ENCODE peak calls at places on chromosomes 6 and 20, in four cellular contexts. S is tibial artery, N is H1, A is GM23338. W is an unnamed sample.

GRCh38 chr6:143963158-143963919 is 44.7 kb downstream of the PLAGL1 start:
- DNase-seq in N (no peak), S (no peak), A (peak; percentile 56), W (no peak)

GRCh38 chr20:6616421-6616820 is 151.1 kb upstream of the BMP2 start:
- DNase-seq in A (no peak), S (no peak), N (no peak), W (no peak)

GRCh38 chr6:2426561-2427340 is 181.3 kb upstream of the GMDS start:
- DNase-seq in A (no peak), S (no peak), N (no peak), W (no peak)

GRCh38 chr20:57414867-57415592 is 23.8 kb downstream of the RBM38 start:
- DNase-seq in N (no peak), S (no peak), A (no peak), W (no peak)

GRCh38 chr20:10177326-10177725 is 41.3 kb upstream of the SNAP25 start:
- DNase-seq in S (no peak), N (no peak), A (no peak), W (no peak)

GRCh38 chr6:72579865-72580264 is 42.0 kb upstream of the KCNQ5 start:
- DNase-seq in A (no peak), N (no peak), S (no peak), W (no peak)

GRCh38 chr6:81572020-81572419 is 180.5 kb downstream of the TENT5A start:
- DNase-seq in A (no peak), N (no peak), S (no peak), W (no peak)

GRCh38 chr6:137973201-137973600 is 106.1 kb downstream of the TNFAIP3 start:
- DNase-seq in A (no peak), N (no peak), S (no peak), W (no peak)

GRCh38 chr6:137729866-137730629 is 137.0 kb upstream of the TNFAIP3 start:
- DNase-seq in A (no peak), S (no peak), N (no peak), W (no peak)

GRCh38 chr20:32441638-32442037 is 83.5 kb downstream of the ASXL1 start:
- DNase-seq in N (no peak), S (no peak), A (no peak), W (no peak)

GRCh38 chr6:27753668-27754407 is 158.4 kb downstream of the OR2B2 start:
- DNase-seq in A (peak; percentile 94), N (peak; percentile 71), S (peak; percentile 37), W (no peak)

GRCh38 chr20:39112196-39112743 is 150.1 kb downstream of the DHX35 start:
- DNase-seq in S (no peak), N (peak; percentile 73), A (peak; percentile 89), W (peak; percentile 43)

GRCh38 chr6:168862346-168862980 is 391.2 kb downstream of the THBS2 start:
- DNase-seq in N (no peak), S (no peak), A (no peak), W (no peak)

GRCh38 chr6:154805288-154805911 is 72.2 kb downstream of the SCAF8 start:
- DNase-seq in A (peak; percentile 34), N (no peak), S (no peak), W (no peak)

GRCh38 chr20:10565191-10565921 is 108.4 kb downstream of the JAG1 start:
- DNase-seq in N (no peak), S (peak; percentile 59), A (no peak), W (no peak)

GRCh38 chr6:142850653-142851434 is 94.1 kb downstream of the HIVEP2 start:
- DNase-seq in A (no peak), S (no peak), N (no peak), W (no peak)

GRCh38 chr6:70280462-70280861 is 22.4 kb downstream of the COL9A1 start:
- DNase-seq in N (peak; percentile 50), S (no peak), A (peak; percentile 19), W (no peak)

GRCh38 chr6:135535989-135536414 is 38.5 kb upstream of the AHI1 start:
- DNase-seq in A (peak; percentile 83), N (no peak), S (no peak), W (peak; percentile 27)

GRCh38 chr6:87016772-87017171 is 78.1 kb downstream of the CGA start:
- DNase-seq in N (no peak), S (no peak), A (no peak), W (no peak)

GRCh38 chr20:62723351-62723750 is 14.7 kb downstream of the NTSR1 start:
- DNase-seq in N (no peak), S (no peak), A (no peak), W (no peak)

GRCh38 chr20:19786311-19786710 is 28.3 kb downstream of the RIN2 start:
- DNase-seq in S (peak; percentile 57), N (no peak), A (peak; percentile 60), W (no peak)

GRCh38 chr6:37638414-37639079 is 59.1 kb downstream of the MDGA1 start:
- DNase-seq in A (no peak), N (no peak), S (no peak), W (no peak)

GRCh38 chr6:99745651-99746050 is 139.0 kb downstream of the PRDM13 start:
- DNase-seq in S (no peak), A (no peak), N (no peak), W (no peak)

GRCh38 chr6:170107606-170108222 is 183.2 kb downstream of the DLL1 start:
- DNase-seq in N (peak; percentile 24), A (no peak), S (peak; percentile 6), W (no peak)

GRCh38 chr6:10460096-10460495 is 45.2 kb upstream of the TFAP2A start:
- DNase-seq in S (no peak), N (no peak), A (no peak), W (no peak)

GRCh38 chr6:125306756-125307149 is 5.0 kb upstream of the HDDC2 start:
- DNase-seq in A (no peak), S (no peak), N (no peak), W (no peak)

GRCh38 chr6:125303512-125303854 is 1.7 kb upstream of the HDDC2 start:
- DNase-seq in S (no peak), A (no peak), N (no peak), W (no peak)

GRCh38 chr6:125304970-125305369 is 3.2 kb upstream of the HDDC2 start:
- DNase-seq in S (no peak), N (no peak), A (peak; percentile 10), W (no peak)

GRCh38 chr6:125307964-125308615 is 6.3 kb upstream of the HDDC2 start:
- DNase-seq in N (no peak), A (no peak), S (no peak), W (no peak)

DNA sequence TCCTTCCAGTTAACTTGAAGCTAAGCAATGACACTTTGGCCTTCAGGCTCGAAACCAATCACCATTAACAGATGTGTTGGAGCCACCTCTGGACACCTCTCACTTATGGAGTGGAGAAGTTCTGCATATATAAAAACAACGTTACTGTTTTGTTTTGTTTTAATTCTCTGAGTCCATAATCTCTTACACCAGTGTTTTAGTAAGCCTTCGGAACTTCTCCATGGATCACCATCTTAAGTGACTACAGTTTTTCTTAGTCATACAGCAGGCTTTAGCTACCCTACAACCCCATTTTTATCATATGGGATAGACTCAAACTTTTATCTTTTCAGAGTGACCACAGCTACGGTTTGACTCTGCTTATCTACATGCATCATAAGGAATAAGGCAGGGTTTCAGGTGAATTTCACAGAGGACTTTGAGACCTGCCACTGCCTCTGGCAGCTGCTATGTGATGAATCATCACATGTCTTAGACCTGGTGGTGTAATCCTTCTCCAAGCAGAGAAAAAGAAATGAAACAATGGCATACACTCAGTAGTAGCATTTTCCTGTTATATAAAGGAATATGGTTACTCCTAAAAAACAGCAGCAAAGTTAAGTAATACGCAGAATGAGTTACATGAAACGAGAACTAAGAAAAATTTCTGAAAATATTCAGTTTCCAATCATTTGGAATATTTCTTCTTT is 5.5 kb upstream of the HDDC2 start:
- DNase-seq in A (no peak), N (no peak), S (no peak), W (no peak)
- H3K27ac ChIP-seq in A (no peak overlapping the region), N (no peak overlapping the region), S (no peak overlapping the region), W (no peak overlapping the region)

GRCh38 chr20:49637238-49637637 is 69.3 kb upstream of the PTGIS start:
- DNase-seq in N (no peak), A (no peak), S (no peak), W (no peak)
- H3K4me1 ChIP-seq in N (peaks cover 6% of the 10 kb centered on the region), A (peaks cover 26% of the 10 kb centered on the region), S (no peaks in the 10 kb centered on the region), W (no peaks in the 10 kb centered on the region)

GRCh38 chr6:17466707-17467106 is 73.3 kb downstream of the CAP2 start:
- DNase-seq in S (no peak), A (no peak), N (peak; percentile 4), W (no peak)
- H3K27ac ChIP-seq in S (no peak overlapping the region), A (no peak overlapping the region), N (no peak overlapping the region), W (no peak overlapping the region)

GRCh38 chr20:36099106-36099505 is 55.4 kb upstream of the EPB41L1 start:
- DNase-seq in S (no peak), N (no peak), A (no peak), W (no peak)

GRCh38 chr20:36098364-36098763 is 56.2 kb upstream of the EPB41L1 start:
- DNase-seq in S (peak; percentile 56), N (no peak), A (no peak), W (no peak)

GRCh38 chr20:36102809-36103596 is 51.5 kb upstream of the EPB41L1 start:
- DNase-seq in S (no peak), A (no peak), N (no peak), W (no peak)

GRCh38 chr20:36102306-36102705 is 52.2 kb upstream of the EPB41L1 start:
- DNase-seq in S (no peak), N (no peak), A (no peak), W (no peak)

DNA sequence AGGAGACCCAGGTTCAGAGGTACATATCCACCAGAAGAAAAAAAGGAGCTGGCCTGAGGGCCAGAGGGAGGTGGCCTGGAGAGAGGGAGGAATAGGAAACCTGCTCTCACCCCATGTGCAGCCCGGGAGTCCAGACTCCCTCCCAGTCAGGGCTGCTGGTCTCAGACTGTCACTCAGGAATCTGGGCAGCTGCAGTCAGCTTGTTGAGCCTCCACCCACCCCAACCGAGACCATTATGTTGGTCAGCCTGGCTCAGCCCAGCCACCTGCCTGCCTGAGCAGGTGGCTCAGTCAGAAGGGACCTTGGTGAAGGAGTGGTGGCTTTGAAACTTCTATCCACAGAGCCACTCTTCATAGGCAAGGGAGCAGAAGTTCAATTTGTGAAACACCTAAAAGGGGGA is 53.3 kb upstream of the EPB41L1 start:
- DNase-seq in A (no peak), S (no peak), N (no peak), W (no peak)
- H3K4me1 ChIP-seq in A (peaks cover 18% of the 10 kb centered on the region), S (peaks cover 38% of the 10 kb centered on the region), N (peaks cover 5% of the 10 kb centered on the region), W (peaks cover 6% of the 10 kb centered on the region)

DNA sequence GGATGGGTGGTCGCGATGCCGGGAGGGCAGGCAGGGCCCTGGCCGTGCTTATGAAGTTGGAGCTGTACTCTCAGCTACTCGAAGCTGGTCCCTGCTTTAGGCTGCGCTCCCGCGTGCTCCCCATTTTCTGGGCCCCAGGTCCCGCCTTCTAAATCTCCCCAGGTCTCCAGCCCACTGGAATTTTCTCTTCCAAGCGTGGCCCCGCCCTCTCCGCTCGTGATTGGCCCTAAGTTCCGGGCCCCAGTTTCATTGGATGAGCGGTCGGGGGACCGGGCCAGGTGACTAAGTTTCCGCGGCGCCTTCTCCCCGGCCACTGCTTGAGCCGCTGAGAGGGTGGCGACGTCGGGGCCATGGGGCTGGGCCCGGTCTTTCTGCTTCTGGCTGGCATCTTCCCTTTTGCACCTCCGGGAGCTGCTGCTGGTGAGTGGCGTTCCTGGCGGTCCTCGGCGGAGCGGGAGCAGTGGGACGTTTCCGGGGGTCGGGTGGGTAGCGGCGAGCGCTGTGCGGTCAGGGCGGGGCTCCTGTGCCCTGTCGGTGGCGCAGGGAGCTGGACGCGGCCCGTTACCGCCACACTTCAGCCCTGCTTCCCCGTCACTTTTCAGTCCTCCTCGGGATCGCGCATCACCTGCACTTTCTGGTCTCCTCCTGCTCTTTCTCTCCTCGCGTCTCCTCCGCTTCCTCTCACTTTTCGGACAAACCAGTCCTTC is at the start of gene MICA:
- DNase-seq in N (peak; percentile 94), S (peak; percentile 92), A (peak; percentile 99), W (peak; percentile 90)
- H3K27ac ChIP-seq in N (no peak within 1 kb of the TSS), S (peak within 1 kb of the TSS; percentile 94), A (peak within 1 kb of the TSS; percentile 51), W (no peak within 1 kb of the TSS)

GRCh38 chr6:15331629-15332241 is 85.9 kb downstream of the JARID2 start:
- DNase-seq in S (no peak), A (no peak), N (no peak), W (no peak)
- H3K4me1 ChIP-seq in S (no peaks in the 10 kb centered on the region), A (peaks cover 97% of the 10 kb centered on the region), N (peaks cover 27% of the 10 kb centered on the region), W (peaks cover 11% of the 10 kb centered on the region)